ENCODE peak calls at places on chromosomes 1 and 21, in seven cellular contexts. One of them, this sample, is unnamed.

GRCh38 chr1:36222481-36223372 is 1.5 kb upstream of the THRAP3 start:
- DNase-seq in AG10803: peak; percentile 22
- DNase-seq in K562: no peak
- DNase-seq in stomach: peak; percentile 18
- DNase-seq in psoas muscle: no peak
- DNase-seq in cardiac fibroblast: peak; percentile 35
- DNase-seq in cardiac muscle cell: no peak
- DNase-seq in this sample: no peak

GRCh38 chr1:204074274-204075115 is 1.6 kb downstream of the SOX13 start:
- DNase-seq in cardiac muscle cell: peak; percentile 74
- DNase-seq in psoas muscle: peak; percentile 78
- DNase-seq in AG10803: peak; percentile 62
- DNase-seq in cardiac fibroblast: peak; percentile 65
- DNase-seq in stomach: peak; percentile 58
- DNase-seq in K562: no peak
- DNase-seq in this sample: no peak

GRCh38 chr1:83960669-83961277 is 38.2 kb downstream of the TTLL7 start:
- DNase-seq in psoas muscle: no peak
- DNase-seq in cardiac muscle cell: no peak
- DNase-seq in cardiac fibroblast: peak; percentile 50
- DNase-seq in stomach: no peak
- DNase-seq in K562: no peak
- DNase-seq in AG10803: no peak
- DNase-seq in this sample: no peak

GRCh38 chr1:86508583-86508969 is 38.3 kb upstream of the CLCA4 start:
- DNase-seq in cardiac muscle cell: no peak
- DNase-seq in K562: no peak
- DNase-seq in psoas muscle: no peak
- DNase-seq in cardiac fibroblast: peak; percentile 27
- DNase-seq in AG10803: peak; percentile 49
- DNase-seq in stomach: no peak
- DNase-seq in this sample: no peak

GRCh38 chr1:8040586-8040985 is 14.5 kb upstream of the ERRFI1 start:
- DNase-seq in AG10803: peak; percentile 95
- DNase-seq in cardiac fibroblast: peak; percentile 99
- DNase-seq in stomach: peak; percentile 91
- DNase-seq in K562: peak; percentile 32
- DNase-seq in cardiac muscle cell: no peak
- DNase-seq in psoas muscle: peak; percentile 75
- DNase-seq in this sample: peak; percentile 89

GRCh38 chr1:184534690-184535089 is 147.9 kb downstream of the C1orf21 start:
- DNase-seq in cardiac muscle cell: no peak
- DNase-seq in stomach: no peak
- DNase-seq in cardiac fibroblast: no peak
- DNase-seq in K562: no peak
- DNase-seq in AG10803: no peak
- DNase-seq in psoas muscle: no peak
- DNase-seq in this sample: no peak

GRCh38 chr21:27838585-27838984 is 871.7 kb upstream of the ADAMTS5 start:
- DNase-seq in psoas muscle: no peak
- DNase-seq in AG10803: no peak
- DNase-seq in cardiac fibroblast: no peak
- DNase-seq in cardiac muscle cell: no peak
- DNase-seq in K562: no peak
- DNase-seq in stomach: no peak
- DNase-seq in this sample: no peak

GRCh38 chr1:21539933-21540332 is 30.7 kb downstream of the ALPL start:
- DNase-seq in cardiac fibroblast: no peak
- DNase-seq in K562: peak; percentile 43
- DNase-seq in psoas muscle: no peak
- DNase-seq in AG10803: no peak
- DNase-seq in stomach: peak; percentile 36
- DNase-seq in cardiac muscle cell: no peak
- DNase-seq in this sample: no peak

GRCh38 chr1:167077128-167077867 is 12.9 kb downstream of the GPA33 start:
- DNase-seq in psoas muscle: no peak
- DNase-seq in cardiac muscle cell: no peak
- DNase-seq in K562: no peak
- DNase-seq in cardiac fibroblast: no peak
- DNase-seq in AG10803: no peak
- DNase-seq in stomach: no peak
- DNase-seq in this sample: no peak

GRCh38 chr1:70980361-70980760 is 67.3 kb downstream of the PTGER3 start:
- DNase-seq in K562: no peak
- DNase-seq in psoas muscle: no peak
- DNase-seq in stomach: no peak
- DNase-seq in cardiac muscle cell: no peak
- DNase-seq in cardiac fibroblast: no peak
- DNase-seq in AG10803: no peak
- DNase-seq in this sample: no peak

GRCh38 chr1:17307946-17308345 is at the start of gene PADI4:
- DNase-seq in cardiac muscle cell: no peak
- DNase-seq in cardiac fibroblast: no peak
- DNase-seq in psoas muscle: no peak
- DNase-seq in K562: peak; percentile 82
- DNase-seq in stomach: no peak
- DNase-seq in AG10803: no peak
- DNase-seq in this sample: no peak

DNA sequence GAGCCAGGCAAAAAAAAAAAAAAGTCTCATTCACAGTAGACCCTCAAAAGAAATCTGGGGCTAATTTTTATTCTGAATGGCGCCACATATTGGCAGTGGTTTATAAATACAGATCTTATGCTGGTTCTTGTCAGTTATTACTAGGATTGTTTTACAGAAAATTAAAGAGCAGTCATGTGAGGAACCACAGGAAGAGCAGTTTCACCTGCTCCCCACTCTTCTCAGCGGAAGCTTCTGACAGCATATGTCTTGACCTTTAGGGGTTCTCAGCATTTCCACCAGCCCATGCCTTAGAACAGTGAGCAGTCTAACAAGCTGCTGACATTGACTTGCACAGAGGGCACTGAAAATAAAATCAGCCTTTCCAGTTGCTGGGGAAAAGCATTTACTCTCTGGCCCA is 144.4 kb downstream of the SYT2 start:
- DNase-seq in cardiac muscle cell: no peak
- DNase-seq in AG10803: no peak
- DNase-seq in psoas muscle: no peak
- DNase-seq in cardiac fibroblast: no peak
- DNase-seq in K562: no peak
- DNase-seq in stomach: no peak
- DNase-seq in this sample: no peak
- TF ChIP-seq CTCF in cardiac muscle cell: no peak
- TF ChIP-seq CTCF in AG10803: no peak
- TF ChIP-seq CTCF in psoas muscle: no peak
- TF ChIP-seq CTCF in cardiac fibroblast: no peak
- TF ChIP-seq CTCF in K562: peak; percentile 31
- TF ChIP-seq CTCF in stomach: no peak
- TF ChIP-seq CTCF in this sample: no peak

DNA sequence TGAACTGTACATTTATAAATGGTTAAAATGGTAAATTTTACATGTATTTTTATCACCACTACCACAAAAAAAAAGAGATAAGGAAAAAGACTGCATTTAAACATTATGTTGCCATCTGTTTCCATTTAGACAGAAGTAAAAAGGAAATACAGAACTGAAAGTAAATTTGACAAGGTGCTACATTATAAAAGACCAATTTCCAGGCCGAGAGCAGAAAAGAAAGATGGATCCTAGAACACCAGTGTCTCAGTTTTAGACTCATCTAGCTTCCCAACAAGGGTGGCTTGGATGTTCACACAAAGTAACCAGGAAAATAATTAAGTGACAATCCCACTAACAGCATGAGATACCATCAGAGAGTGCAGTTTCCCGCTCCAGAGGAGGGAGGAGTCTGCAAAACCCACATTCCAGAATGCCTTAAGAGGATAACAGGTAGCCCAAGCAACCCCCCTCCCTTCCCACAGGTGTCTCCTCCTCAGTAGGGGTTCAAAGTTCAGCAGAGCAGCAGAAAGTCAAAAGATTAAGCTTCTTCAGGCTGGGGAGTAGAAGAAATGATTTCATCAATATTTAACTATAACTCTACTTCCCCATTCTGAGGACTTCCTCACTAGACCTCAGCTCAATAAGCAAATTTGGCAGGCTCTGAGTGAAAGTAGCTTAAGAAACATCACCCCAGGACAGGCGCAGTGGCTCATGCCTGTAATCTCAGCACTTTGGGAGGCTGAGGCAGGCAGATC is 11.8 kb downstream of the TPM3 start:
- DNase-seq in AG10803: no peak
- DNase-seq in psoas muscle: no peak
- DNase-seq in cardiac fibroblast: no peak
- DNase-seq in cardiac muscle cell: no peak
- DNase-seq in K562: no peak
- DNase-seq in stomach: no peak
- DNase-seq in this sample: no peak
- H3K4me3 ChIP-seq in AG10803: no peak overlapping the region
- H3K4me3 ChIP-seq in psoas muscle: peak overlapping the region; percentile 76
- H3K4me3 ChIP-seq in cardiac fibroblast: no peak overlapping the region
- H3K4me3 ChIP-seq in cardiac muscle cell: no peak overlapping the region
- H3K4me3 ChIP-seq in K562: peak overlapping the region; percentile 17
- H3K4me3 ChIP-seq in stomach: peak overlapping the region; percentile 99
- H3K4me3 ChIP-seq in this sample: no peak overlapping the region

GRCh38 chr1:232291258-232291657 is 338.7 kb downstream of the SIPA1L2 start:
- DNase-seq in stomach: no peak
- DNase-seq in cardiac muscle cell: no peak
- DNase-seq in K562: no peak
- DNase-seq in cardiac fibroblast: peak; percentile 12
- DNase-seq in psoas muscle: peak; percentile 15
- DNase-seq in AG10803: no peak
- DNase-seq in this sample: no peak

GRCh38 chr1:232291681-232292080 is 338.3 kb downstream of the SIPA1L2 start:
- DNase-seq in psoas muscle: peak; percentile 27
- DNase-seq in cardiac fibroblast: peak; percentile 13
- DNase-seq in cardiac muscle cell: no peak
- DNase-seq in K562: no peak
- DNase-seq in stomach: no peak
- DNase-seq in AG10803: no peak
- DNase-seq in this sample: no peak

GRCh38 chr1:232293361-232293760 is 336.6 kb downstream of the SIPA1L2 start:
- DNase-seq in AG10803: no peak
- DNase-seq in K562: no peak
- DNase-seq in stomach: no peak
- DNase-seq in psoas muscle: no peak
- DNase-seq in cardiac fibroblast: no peak
- DNase-seq in cardiac muscle cell: no peak
- DNase-seq in this sample: no peak

GRCh38 chr1:232292246-232292645 is 337.7 kb downstream of the SIPA1L2 start:
- DNase-seq in AG10803: no peak
- DNase-seq in cardiac fibroblast: no peak
- DNase-seq in cardiac muscle cell: no peak
- DNase-seq in K562: no peak
- DNase-seq in psoas muscle: no peak
- DNase-seq in stomach: no peak
- DNase-seq in this sample: no peak

DNA sequence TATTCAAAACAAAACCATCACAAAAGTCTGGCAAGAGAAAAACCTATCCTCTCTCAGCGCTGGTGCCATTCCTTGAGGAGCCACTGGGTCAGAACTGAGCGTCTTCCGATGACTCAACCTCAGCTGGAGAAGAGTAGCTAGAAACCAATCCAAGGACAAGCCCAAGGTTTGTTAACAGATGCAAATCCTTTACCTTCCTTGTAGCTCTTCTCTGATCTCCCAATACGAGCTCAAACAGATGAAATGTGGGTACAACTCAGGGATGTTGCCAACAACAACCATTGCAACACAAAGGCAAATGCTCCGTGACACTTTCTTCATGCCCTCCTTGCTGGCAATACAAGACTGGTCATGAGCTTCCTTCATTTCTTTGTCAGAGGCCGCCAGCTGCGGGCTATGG is 337.1 kb downstream of the SIPA1L2 start:
- DNase-seq in stomach: no peak
- DNase-seq in K562: no peak
- DNase-seq in AG10803: no peak
- DNase-seq in cardiac fibroblast: no peak
- DNase-seq in psoas muscle: no peak
- DNase-seq in cardiac muscle cell: no peak
- DNase-seq in this sample: no peak
- TF ChIP-seq CTCF in stomach: no peak
- TF ChIP-seq CTCF in K562: no peak
- TF ChIP-seq CTCF in AG10803: no peak
- TF ChIP-seq CTCF in cardiac fibroblast: no peak
- TF ChIP-seq CTCF in psoas muscle: no peak
- TF ChIP-seq CTCF in cardiac muscle cell: no peak
- TF ChIP-seq CTCF in this sample: no peak

GRCh38 chr1:3072948-3073519 is 4.0 kb downstream of the PRDM16 start:
- DNase-seq in K562: no peak
- DNase-seq in cardiac muscle cell: peak; percentile 24
- DNase-seq in stomach: no peak
- DNase-seq in cardiac fibroblast: no peak
- DNase-seq in psoas muscle: no peak
- DNase-seq in AG10803: no peak
- DNase-seq in this sample: no peak

GRCh38 chr1:3072178-3072947 is 3.4 kb downstream of the PRDM16 start:
- DNase-seq in stomach: peak; percentile 81
- DNase-seq in K562: no peak
- DNase-seq in cardiac fibroblast: no peak
- DNase-seq in AG10803: no peak
- DNase-seq in psoas muscle: peak; percentile 1
- DNase-seq in cardiac muscle cell: peak; percentile 45
- DNase-seq in this sample: no peak

GRCh38 chr1:3074297-3074741 is 5.3 kb downstream of the PRDM16 start:
- DNase-seq in stomach: peak; percentile 78
- DNase-seq in cardiac muscle cell: peak; percentile 33
- DNase-seq in cardiac fibroblast: no peak
- DNase-seq in psoas muscle: no peak
- DNase-seq in K562: no peak
- DNase-seq in AG10803: no peak
- DNase-seq in this sample: peak; percentile 85

GRCh38 chr1:3074800-3075199 is 5.8 kb downstream of the PRDM16 start:
- DNase-seq in AG10803: no peak
- DNase-seq in K562: no peak
- DNase-seq in cardiac fibroblast: no peak
- DNase-seq in cardiac muscle cell: no peak
- DNase-seq in stomach: peak; percentile 77
- DNase-seq in psoas muscle: no peak
- DNase-seq in this sample: no peak

DNA sequence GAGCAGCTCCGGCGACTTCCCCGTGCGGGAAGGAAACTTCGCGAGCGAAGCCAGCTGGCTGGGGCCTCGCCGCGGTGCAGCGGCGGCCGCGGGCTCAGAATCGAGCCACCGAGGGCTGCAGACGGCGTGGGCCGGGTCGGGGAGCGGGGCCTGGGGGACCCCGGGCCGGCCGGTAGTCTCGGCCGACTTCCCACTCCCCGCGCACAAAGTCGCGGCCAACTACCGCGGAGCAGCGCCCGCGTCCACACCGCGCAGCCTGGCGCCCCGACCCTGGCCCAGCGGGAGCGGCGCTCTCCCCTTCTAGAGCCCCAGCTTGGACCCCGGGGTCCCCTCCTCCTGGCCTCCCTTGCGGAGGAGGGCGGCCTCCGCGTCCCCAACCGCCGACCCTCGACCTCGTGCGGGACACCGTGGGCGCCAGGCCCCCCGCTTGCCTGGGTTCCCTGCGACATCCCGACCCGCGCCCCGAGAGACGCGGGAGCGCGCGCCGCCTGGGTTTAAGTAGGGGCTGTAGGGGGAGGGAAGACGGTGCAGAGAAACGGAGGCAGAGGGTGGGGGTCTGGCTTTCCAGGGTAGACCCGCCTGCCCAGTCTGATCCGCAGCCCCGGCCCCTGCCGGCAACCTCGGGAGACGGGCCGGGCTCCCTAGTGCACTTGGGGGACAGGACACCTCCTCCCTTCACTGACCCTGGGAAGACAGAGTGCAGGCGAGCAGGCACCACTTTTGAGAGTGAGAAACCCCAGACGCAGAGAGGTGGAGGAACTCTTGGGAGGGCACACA is 4.7 kb downstream of the PRDM16 start:
- DNase-seq in psoas muscle: no peak
- DNase-seq in stomach: no peak
- DNase-seq in cardiac muscle cell: peak; percentile 49
- DNase-seq in cardiac fibroblast: no peak
- DNase-seq in AG10803: no peak
- DNase-seq in K562: no peak
- DNase-seq in this sample: no peak
- H3K4me3 ChIP-seq in psoas muscle: no peak overlapping the region
- H3K4me3 ChIP-seq in stomach: peak overlapping the region; percentile 93
- H3K4me3 ChIP-seq in cardiac muscle cell: peak overlapping the region; percentile 82
- H3K4me3 ChIP-seq in cardiac fibroblast: no peak overlapping the region
- H3K4me3 ChIP-seq in AG10803: no peak overlapping the region
- H3K4me3 ChIP-seq in K562: no peak overlapping the region
- H3K4me3 ChIP-seq in this sample: peak overlapping the region; percentile 83

This sample was measured in retinal pigment epithelial cell.